ENCODE peak calls at places on chromosomes 16 and 17, in seven cellular contexts. X is cardiac muscle cell, H is body of pancreas, V is stomach, Y is GM12878, T is Peyer's patch, C is AG04449. I is an unnamed sample.
A peak's percentile ranks its signal among the peaks of the same experiment; 100 is the strongest.

GRCh38 chr16:11896776-11897175 is 19.0 kb downstream of the GSPT1 start:
- DNase-seq in H (no peak), X (no peak), C (peak; percentile 68), T (no peak), Y (no peak), V (no peak), I (no peak)

GRCh38 chr16:73023752-73024570 is 24.0 kb downstream of the ZFHX3 start:
- DNase-seq in X (no peak), Y (no peak), T (no peak), H (peak; percentile 8), V (no peak), C (no peak), I (no peak)

GRCh38 chr17:69179227-69179952 is 37.7 kb upstream of the ABCA6 start:
- DNase-seq in H (no peak), C (peak; percentile 33), V (peak; percentile 71), Y (no peak), T (no peak), X (no peak), I (no peak)

GRCh38 chr17:67016039-67016762 is 28.2 kb upstream of the CACNG1 start:
- DNase-seq in V (no peak), H (no peak), X (no peak), Y (no peak), C (no peak), T (no peak), I (no peak)

GRCh38 chr16:414395-415169 is 10.9 kb upstream of the RAB11FIP3 start:
- DNase-seq in H (no peak), C (no peak), Y (no peak), V (no peak), T (no peak), X (no peak), I (no peak)

GRCh38 chr17:57142925-57143324 is 57.9 kb downstream of the AKAP1 start:
- DNase-seq in V (no peak), X (no peak), C (no peak), Y (no peak), H (no peak), T (peak; percentile 56), I (no peak)

GRCh38 chr17:7260601-7261376 is 1.5 kb downstream of the CLDN7 start:
- DNase-seq in C (no peak), T (peak; percentile 87), V (peak; percentile 47), Y (no peak), H (peak; percentile 87), X (peak; percentile 53), I (peak; percentile 22)

GRCh38 chr17:9256944-9257629 is 235.8 kb downstream of the NTN1 start:
- DNase-seq in Y (no peak), X (no peak), V (no peak), C (no peak), H (no peak), T (no peak), I (no peak)

GRCh38 chr16:1773703-1774455 is 945 bp upstream of the MRPS34 start:
- DNase-seq in T (no peak), Y (no peak), C (no peak), H (peak; percentile 52), X (no peak), V (peak; percentile 70), I (peak; percentile 15)

GRCh38 chr16:8716592-8716991 is 42.2 kb downstream of the ABAT start:
- DNase-seq in Y (no peak), X (no peak), V (no peak), H (no peak), T (no peak), C (no peak), I (no peak)

GRCh38 chr16:85335584-85336492 is 223.6 kb upstream of the CIBAR2 start:
- DNase-seq in X (no peak), T (peak; percentile 81), V (no peak), H (no peak), Y (no peak), C (no peak), I (no peak)

GRCh38 chr17:35432176-35433074 is at the start of gene SLFN12:
- DNase-seq in T (no peak), V (peak; percentile 53), Y (peak; percentile 67), C (peak; percentile 91), H (peak; percentile 39), X (peak; percentile 45), I (no peak)

GRCh38 chr17:77186141-77186604 is 45.4 kb downstream of the SEC14L1 start:
- DNase-seq in C (no peak), H (no peak), X (no peak), Y (no peak), V (no peak), T (no peak), I (no peak)

DNA sequence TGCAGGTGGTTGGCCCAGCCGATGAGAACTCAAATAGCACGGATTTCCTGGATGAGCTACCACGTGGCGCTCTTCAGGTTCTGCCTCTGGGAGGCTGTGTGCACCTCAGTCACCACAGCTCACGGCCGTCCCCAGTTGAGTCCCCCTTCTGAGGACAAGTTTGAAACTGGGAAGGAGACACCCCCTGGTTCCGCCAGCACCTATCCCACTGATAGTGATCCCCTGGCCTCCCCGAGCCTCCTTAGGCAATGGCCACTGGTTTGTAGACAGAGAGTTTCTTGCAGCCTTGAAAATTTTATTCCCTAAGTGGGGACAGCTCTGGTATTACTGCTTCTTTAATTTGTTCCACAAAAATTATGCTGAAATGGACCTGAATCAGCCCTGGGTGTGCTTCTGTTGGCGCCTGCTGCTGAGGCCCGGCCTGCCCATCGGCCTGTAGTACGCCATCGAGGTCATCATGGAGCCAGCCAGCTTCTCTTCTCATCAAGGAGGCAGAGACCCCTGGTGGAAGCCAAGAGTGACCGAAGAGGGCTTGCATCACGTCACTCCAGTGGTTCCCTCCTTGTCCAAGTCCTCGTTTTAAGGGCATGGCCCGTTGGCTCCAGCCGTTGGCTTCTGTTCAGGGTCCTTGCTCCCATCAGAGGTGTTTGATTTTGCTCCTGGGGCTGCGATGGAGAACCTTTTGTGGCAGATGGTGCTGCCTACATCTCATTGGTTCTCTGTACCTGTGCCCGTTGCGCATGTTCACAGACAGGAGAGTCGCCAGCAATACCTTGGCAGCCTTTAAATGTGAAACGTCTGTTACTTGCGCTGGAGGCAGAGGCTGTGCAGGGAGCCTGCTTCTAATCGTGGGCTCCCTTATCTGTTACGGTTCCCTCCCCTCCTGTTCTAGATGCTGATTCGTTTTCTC is 9.3 kb downstream of the SMCR8 start:
- DNase-seq in H (no peak), C (no peak), V (no peak), T (no peak), Y (no peak), X (no peak), I (no peak)
- TF ChIP-seq CTCF in H (no peak), C (no peak), V (no peak), T (no peak), Y (no peak), X (no peak), I (no peak)

GRCh38 chr17:38534498-38534885 is 71.3 kb downstream of the SRCIN1 start:
- DNase-seq in C (no peak), X (no peak), V (no peak), H (no peak), Y (no peak), T (no peak), I (no peak)
- TF ChIP-seq CTCF in C (no peak), X (no peak), V (no peak), H (no peak), Y (no peak), T (no peak), I (no peak)

DNA sequence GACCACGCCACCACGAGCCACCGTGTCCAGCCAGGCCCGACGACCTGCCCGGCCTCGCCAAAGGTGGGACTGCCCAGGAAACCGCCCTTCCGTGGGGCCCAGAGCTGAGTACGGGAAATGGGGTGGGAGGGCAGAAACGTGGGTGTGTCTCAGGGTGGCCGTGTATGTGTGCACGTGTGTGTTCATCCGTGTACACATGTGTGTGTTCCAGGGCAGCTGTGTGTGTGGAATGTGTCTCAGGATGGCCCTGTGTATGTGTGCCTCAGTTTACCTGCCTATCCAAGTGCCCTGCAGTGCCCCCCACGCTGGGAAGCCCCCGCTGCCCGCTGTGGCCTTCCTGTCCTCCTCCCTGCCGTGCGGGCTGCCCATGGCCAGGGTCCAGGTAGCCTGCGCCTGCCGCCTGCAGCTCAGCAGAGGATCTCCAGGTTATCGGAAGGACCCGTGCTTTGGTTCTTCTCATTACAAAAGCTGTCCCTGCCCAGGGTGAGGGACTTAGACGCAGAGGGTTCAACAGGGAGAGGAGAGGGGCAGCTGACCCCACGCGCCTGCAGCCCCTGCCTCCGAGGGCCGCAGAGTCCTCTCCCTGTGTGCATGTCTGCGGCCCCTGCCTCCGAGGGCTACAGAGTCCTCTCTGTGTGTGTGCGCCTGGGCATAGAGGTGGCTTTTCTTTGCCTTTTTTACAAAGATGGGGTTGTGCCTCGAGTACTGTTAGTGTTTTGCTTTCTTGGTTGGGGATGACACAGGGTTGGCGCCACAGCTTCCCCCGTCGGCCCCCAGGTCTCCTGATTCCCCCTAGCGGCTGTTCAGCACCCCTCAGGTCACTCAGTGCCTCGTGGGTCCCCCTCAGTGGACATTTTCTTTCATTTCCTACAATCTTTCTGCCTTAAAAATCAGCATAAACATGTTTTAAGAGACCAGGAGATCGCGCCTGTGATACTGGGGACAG is 23.6 kb downstream of the ZNF469 start:
- DNase-seq in T (no peak), H (no peak), X (no peak), Y (no peak), V (no peak), C (no peak), I (no peak)
- TF ChIP-seq CTCF in T (no peak), H (no peak), X (peak; percentile 4), Y (peak; percentile 10), V (no peak), C (no peak), I (peak; percentile 31)

DNA sequence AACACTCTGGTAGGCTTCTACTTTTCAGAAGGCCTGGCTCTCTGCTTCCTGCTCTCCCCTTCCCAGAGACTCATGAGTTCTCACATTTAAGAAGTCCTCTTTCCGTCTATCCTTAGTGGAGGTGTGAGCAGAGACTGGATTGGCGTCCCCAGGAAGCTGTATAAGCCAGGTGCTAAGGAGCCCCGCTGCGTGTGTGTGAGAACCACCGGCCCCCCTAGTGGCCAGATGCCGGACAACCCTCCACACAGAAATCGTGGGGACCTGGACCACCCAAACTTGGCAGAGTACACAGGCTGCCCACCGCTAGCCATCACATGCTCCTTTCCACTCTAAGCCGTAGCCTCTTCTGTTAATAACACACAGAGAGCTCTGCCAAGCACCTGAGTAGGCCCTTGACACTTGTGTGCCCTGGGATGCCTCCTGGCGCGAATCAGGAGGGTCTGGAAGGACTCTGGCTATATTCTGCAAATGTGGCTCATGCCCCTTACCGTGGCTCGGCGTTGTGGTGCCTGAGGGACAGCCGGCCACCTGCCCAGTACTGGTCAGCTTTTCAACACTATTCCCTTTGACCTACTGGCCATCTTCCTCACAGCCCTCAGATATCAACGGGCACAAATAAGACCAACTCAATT is 13.9 kb downstream of the CYB5D2 start:
- DNase-seq in V (no peak), T (no peak), Y (no peak), C (no peak), X (no peak), H (no peak), I (no peak)
- TF ChIP-seq CTCF in V (no peak), T (no peak), Y (peak; percentile 20), C (no peak), X (no peak), H (no peak), I (peak; percentile 27)

GRCh38 chr16:29310852-29311314 is 95.6 kb downstream of the NPIPB11 start:
- DNase-seq in V (peak; percentile 86), H (peak; percentile 82), C (no peak), X (no peak), T (no peak), Y (no peak), I (no peak)
- TF ChIP-seq CTCF in V (peak; percentile 44), H (peak; percentile 19), C (no peak), X (no peak), T (no peak), Y (no peak), I (no peak)

GRCh38 chr16:74575175-74575804 is 31.6 kb downstream of the GLG1 start:
- DNase-seq in H (no peak), C (no peak), T (no peak), V (no peak), Y (no peak), X (no peak), I (no peak)
- TF ChIP-seq CTCF in H (no peak), C (no peak), T (no peak), V (no peak), Y (no peak), X (no peak), I (no peak)

GRCh38 chr16:56732366-56732765 is 2.4 kb downstream of the NUP93 start:
- DNase-seq in V (no peak), Y (peak; percentile 38), T (no peak), X (no peak), C (no peak), H (no peak), I (no peak)
- TF ChIP-seq CTCF in V (no peak), Y (no peak), T (no peak), X (no peak), C (no peak), H (no peak), I (no peak)